ENCODE peak calls at places on chromosomes 16 and 17, in nine cellular contexts. O is SK-MEL-5, V is AG09319, U is T-helper 1 cell, W is RWPE1, C is nephron progenitor cell, M is NCI-H1105 treated with DMSO at 0.1 percent for 48 hours, Q is HCEC 1CT, G is ureter. E is an unnamed sample.

GRCh38 chr17:81691196-81691595 is 7.4 kb downstream of the HGS start:
- DNase-seq in O (no peak), V (no peak), U (no peak), W (no peak), C (no peak), M (no peak), Q (no peak), G (no peak), E (no peak)

GRCh38 chr17:82313195-82314011 is 4.0 kb downstream of the CD7 start:
- DNase-seq in O (no peak), V (no peak), U (no peak), W (no peak), C (no peak), M (no peak), Q (no peak), G (no peak), E (no peak)

GRCh38 chr16:5041604-5042133 is 7.9 kb upstream of the NAGPA start:
- DNase-seq in O (no peak), V (no peak), U (no peak), W (peak), C (no peak), M (no peak), Q (peak), G (no peak), E (peak)

GRCh38 chr17:28118362-28118761 is 75.9 kb downstream of the NLK start:
- DNase-seq in O (no peak), V (no peak), U (peak), W (no peak), C (no peak), M (no peak), Q (no peak), G (no peak), E (no peak)

GRCh38 chr16:24539295-24539849 is at the start of gene RBBP6:
- DNase-seq in O (peak), V (peak), U (peak), W (peak), C (peak), M (peak), Q (peak), G (peak), E (peak)

GRCh38 chr16:69619514-69619913 is 53.7 kb downstream of the NFAT5 start:
- DNase-seq in O (no peak), V (no peak), U (no peak), W (no peak), C (no peak), M (no peak), Q (no peak), G (no peak), E (peak)

GRCh38 chr17:76827736-76828135 is 40.5 kb upstream of the MGAT5B start:
- DNase-seq in O (no peak), V (no peak), U (no peak), W (no peak), C (no peak), M (no peak), Q (no peak), G (no peak), E (no peak)

GRCh38 chr17:64091116-64091515 is 38.8 kb downstream of the ERN1 start:
- DNase-seq in O (no peak), V (no peak), U (peak), W (no peak), C (no peak), M (no peak), Q (peak), G (no peak), E (no peak)

GRCh38 chr16:586047-586644 is 3.7 kb upstream of the RAB40C start:
- DNase-seq in O (no peak), V (no peak), U (no peak), W (no peak), C (no peak), M (no peak), Q (no peak), G (no peak), E (peak)

GRCh38 chr17:4364622-4365041 is 1.8 kb downstream of the UBE2G1 start:
- DNase-seq in O (no peak), V (no peak), U (no peak), W (no peak), C (no peak), M (no peak), Q (no peak), G (no peak), E (no peak)

GRCh38 chr16:73382921-73383594 is 335.1 kb upstream of the ZFHX3 start:
- DNase-seq in O (no peak), V (no peak), U (no peak), W (no peak), C (peak), M (no peak), Q (no peak), G (no peak), E (no peak)

GRCh38 chr17:48972749-48973097 is 4.3 kb upstream of the GIP start:
- DNase-seq in O (no peak), V (no peak), U (no peak), W (no peak), C (no peak), M (no peak), Q (no peak), G (no peak), E (no peak)

GRCh38 chr17:68627956-68628355 is 26.8 kb upstream of the FAM20A start:
- DNase-seq in O (no peak), V (no peak), U (no peak), W (peak), C (peak), M (no peak), Q (no peak), G (peak), E (no peak)

GRCh38 chr17:28398280-28398981 is 7.6 kb downstream of the SLC46A1 start:
- DNase-seq in O (no peak), V (no peak), U (no peak), W (no peak), C (no peak), M (no peak), Q (no peak), G (no peak), E (peak)

GRCh38 chr16:72961115-72961832 is 86.7 kb downstream of the ZFHX3 start:
- DNase-seq in O (peak), V (no peak), U (no peak), W (peak), C (no peak), M (peak), Q (no peak), G (no peak), E (peak)

GRCh38 chr16:9954181-9954580 is 228.0 kb downstream of the GRIN2A start:
- DNase-seq in O (no peak), V (no peak), U (no peak), W (no peak), C (no peak), M (no peak), Q (no peak), G (no peak), E (no peak)

GRCh38 chr17:7548585-7549400 is at the start of gene TNFSF12:
- DNase-seq in O (no peak), V (no peak), U (peak), W (no peak), C (peak), M (no peak), Q (no peak), G (peak), E (peak)

GRCh38 chr17:57735707-57736106 is 9.4 kb downstream of the CCDC182 start:
- DNase-seq in O (peak), V (no peak), U (no peak), W (peak), C (no peak), M (peak), Q (no peak), G (no peak), E (no peak)

GRCh38 chr17:76139801-76140660 is 1.0 kb downstream of the FOXJ1 start:
- DNase-seq in O (no peak), V (no peak), U (peak), W (no peak), C (no peak), M (peak), Q (no peak), G (no peak), E (no peak)

GRCh38 chr17:49549311-49549605 is 26.4 kb upstream of the NXPH3 start:
- DNase-seq in O (no peak), V (no peak), U (no peak), W (no peak), C (no peak), M (no peak), Q (no peak), G (no peak), E (no peak)

GRCh38 chr16:88681084-88681680 is 5.1 kb downstream of the SNAI3 start:
- DNase-seq in O (no peak), V (no peak), U (peak), W (no peak), C (no peak), M (no peak), Q (no peak), G (no peak), E (no peak)

GRCh38 chr17:751269-752001 is 629 bp downstream of the GEMIN4 start:
- DNase-seq in O (no peak), V (no peak), U (peak), W (peak), C (no peak), M (no peak), Q (peak), G (no peak), E (peak)

GRCh38 chr16:53080345-53081031 is 25.7 kb downstream of the CHD9 start:
- DNase-seq in O (peak), V (peak), U (no peak), W (peak), C (no peak), M (no peak), Q (peak), G (peak), E (peak)

GRCh38 chr17:81345211-81346089 is 49.8 kb upstream of the BAHCC1 start:
- DNase-seq in O (peak), V (peak), U (peak), W (peak), C (peak), M (peak), Q (peak), G (peak), E (peak)

GRCh38 chr17:10824874-10825273 is 13.0 kb downstream of the PIRT start:
- DNase-seq in O (no peak), V (no peak), U (no peak), W (no peak), C (no peak), M (no peak), Q (no peak), G (no peak), E (no peak)

GRCh38 chr17:50219345-50219744 is 17.9 kb upstream of the COL1A1 start:
- DNase-seq in O (no peak), V (no peak), U (no peak), W (peak), C (no peak), M (no peak), Q (peak), G (no peak), E (peak)

GRCh38 chr17:3512512-3513171 is 36.8 kb downstream of the ASPA start:
- DNase-seq in O (peak), V (no peak), U (no peak), W (no peak), C (peak), M (no peak), Q (no peak), G (peak), E (peak)

GRCh38 chr16:79402356-79402755 is 198.2 kb downstream of the MAF start:
- DNase-seq in O (no peak), V (no peak), U (no peak), W (peak), C (no peak), M (no peak), Q (no peak), G (peak), E (no peak)

GRCh38 chr17:16923097-16923903 is 48.6 kb downstream of the TNFRSF13B start:
- DNase-seq in O (no peak), V (no peak), U (no peak), W (no peak), C (no peak), M (no peak), Q (no peak), G (peak), E (no peak)

GRCh38 chr16:60230666-60231065 is 1496.5 kb upstream of the GOT2 start:
- DNase-seq in O (peak), V (no peak), U (no peak), W (no peak), C (no peak), M (no peak), Q (no peak), G (no peak), E (peak)

GRCh38 chr17:81163051-81163695 is 2.1 kb upstream of the PVALEF start:
- DNase-seq in O (no peak), V (no peak), U (no peak), W (no peak), C (no peak), M (no peak), Q (no peak), G (no peak), E (no peak)

GRCh38 chr17:19399750-19400450 is 11.1 kb upstream of the RNF112 start:
- DNase-seq in O (no peak), V (no peak), U (no peak), W (no peak), C (no peak), M (no peak), Q (no peak), G (no peak), E (no peak)

GRCh38 chr16:77785365-77785764 is 3.0 kb upstream of the VAT1L start:
- DNase-seq in O (no peak), V (no peak), U (no peak), W (no peak), C (no peak), M (no peak), Q (no peak), G (no peak), E (no peak)

E was measured in LHCN-M2.